ENCODE peak calls at places on chromosomes 5 and 9, in eight cellular contexts. B is HuH-7, L is IMR-90, U is NCI-H1694, Y is NB4, T is ELR, M is esophagus squamous epithelium, A is naive B cell. O is an unnamed sample.

GRCh38 chr9:18478517-18479361 is 4.8 kb downstream of the ADAMTSL1 start:
- DNase-seq in T (peak), A (no peak), U (no peak), Y (no peak), M (no peak), B (no peak), L (peak), O (no peak)

GRCh38 chr5:177109810-177110209 is 23.1 kb downstream of the FGFR4 start:
- DNase-seq in B (no peak), M (no peak), Y (no peak), U (no peak), L (no peak), T (no peak), A (no peak), O (no peak)

GRCh38 chr9:22237497-22238363 is 208.9 kb upstream of the DMRTA1 start:
- DNase-seq in T (peak), M (no peak), U (no peak), Y (no peak), L (peak), B (no peak), A (no peak), O (no peak)

GRCh38 chr9:107740088-107740980 is 250.8 kb upstream of the KLF4 start:
- DNase-seq in U (no peak), M (no peak), A (no peak), T (no peak), L (no peak), Y (no peak), B (no peak), O (no peak)

GRCh38 chr9:93244510-93245436 is 60.8 kb downstream of the WNK2 start:
- DNase-seq in Y (no peak), A (no peak), L (no peak), M (no peak), U (no peak), T (no peak), B (no peak), O (no peak)

GRCh38 chr9:757246-757881 is 84.1 kb upstream of the DMRT1 start:
- DNase-seq in B (peak), L (peak), U (peak), A (no peak), Y (peak), M (no peak), T (peak), O (peak)

GRCh38 chr5:157469687-157470086 is 9.7 kb downstream of the NIPAL4 start:
- DNase-seq in U (no peak), B (no peak), L (no peak), A (no peak), M (no peak), Y (no peak), T (no peak), O (no peak)

GRCh38 chr9:7234144-7234543 is 476.4 kb downstream of the KDM4C start:
- DNase-seq in U (no peak), B (peak), T (peak), M (no peak), L (peak), A (no peak), Y (peak), O (peak)

GRCh38 chr5:131496400-131496713 is 138.7 kb downstream of the RAPGEF6 start:
- DNase-seq in B (no peak), L (no peak), A (peak), T (no peak), U (no peak), M (no peak), Y (no peak), O (peak)

GRCh38 chr5:56247596-56247995 is 14.5 kb upstream of the ANKRD55 start:
- DNase-seq in L (peak), M (no peak), A (no peak), B (no peak), Y (no peak), U (no peak), T (no peak), O (no peak)

GRCh38 chr9:102244916-102245315 is 506.5 kb upstream of the GRIN3A start:
- DNase-seq in Y (no peak), U (no peak), T (no peak), L (no peak), M (no peak), B (no peak), A (no peak), O (no peak)

GRCh38 chr5:53871050-53871449 is 310.6 kb downstream of the NDUFS4 start:
- DNase-seq in M (no peak), T (peak), A (no peak), L (no peak), B (no peak), Y (no peak), U (no peak), O (no peak)

GRCh38 chr9:130446111-130446861 is 1.5 kb downstream of the ASS1 start:
- DNase-seq in U (no peak), M (no peak), Y (peak), A (no peak), B (no peak), T (peak), L (peak), O (no peak)

O was measured in NAMALWA.